ENCODE peak calls at places on chromosomes 2 and 18, in four cellular contexts. N is Right ventricle myocardium inferior, Q is M059J, F is body of pancreas. M is an unnamed sample.

GRCh38 chr2:61478086-61478485 is 7.2 kb upstream of the USP34 start:
- DNase-seq in N (no peak), F (no peak), Q (no peak), M (no peak)

GRCh38 chr2:133054297-133054696 is 384.3 kb upstream of the LYPD1 start:
- DNase-seq in F (no peak), N (no peak), Q (peak; percentile 15), M (peak; percentile 84)

GRCh38 chr2:18380316-18380715 is 180.1 kb downstream of the RDH14 start:
- DNase-seq in F (no peak), N (no peak), Q (no peak), M (no peak)

GRCh38 chr18:67463829-67464228 is 52.7 kb downstream of the DSEL start:
- DNase-seq in F (no peak), Q (no peak), N (no peak), M (no peak)

GRCh38 chr2:201777043-201777442 is 3.7 kb downstream of the ALS2 start:
- DNase-seq in N (no peak), Q (no peak), F (no peak), M (no peak)

GRCh38 chr2:163800889-163801498 is 65.2 kb upstream of the FIGN start:
- DNase-seq in N (no peak), Q (peak; percentile 78), F (peak; percentile 22), M (peak; percentile 79)

GRCh38 chr2:230323385-230324106 is 3.4 kb upstream of the SP140L start:
- DNase-seq in Q (no peak), N (no peak), F (no peak), M (no peak)

GRCh38 chr2:88016948-88017779 is 817 bp upstream of the RNU2-63P start:
- DNase-seq in Q (no peak), F (peak; percentile 71), N (peak; percentile 80), M (peak; percentile 9)

GRCh38 chr2:214960677-214961076 is 151.2 kb upstream of the BARD1 start:
- DNase-seq in Q (peak; percentile 2), F (no peak), N (no peak), M (no peak)

GRCh38 chr2:18479901-18480369 is 80.5 kb downstream of the RDH14 start:
- DNase-seq in N (peak; percentile 69), Q (no peak), F (peak; percentile 19), M (peak; percentile 56)

GRCh38 chr2:74833418-74834233 is at the start of gene HK2:
- DNase-seq in Q (peak; percentile 86), N (peak; percentile 95), F (peak; percentile 85), M (peak; percentile 69)

GRCh38 chr2:88116669-88117432 is 11.0 kb downstream of the FABP1 start:
- DNase-seq in Q (no peak), F (no peak), N (no peak), M (no peak)

GRCh38 chr2:70094171-70094977 is 7.1 kb downstream of the PCBP1 start:
- DNase-seq in N (no peak), F (no peak), Q (no peak), M (no peak)

GRCh38 chr2:112869258-112869842 is 32.8 kb upstream of the IL1B start:
- DNase-seq in F (peak; percentile 58), Q (peak; percentile 98), N (peak; percentile 87), M (peak; percentile 92)

GRCh38 chr2:96159084-96159830 is 14.0 kb upstream of the DUSP2 start:
- DNase-seq in F (peak; percentile 20), N (peak; percentile 28), Q (no peak), M (no peak)

GRCh38 chr2:241795021-241795999 is 13.7 kb upstream of the NEU4 start:
- DNase-seq in Q (no peak), F (no peak), N (no peak), M (no peak)

GRCh38 chr2:69434753-69435152 is 2.5 kb downstream of the NFU1 start:
- DNase-seq in Q (no peak), F (no peak), N (no peak), M (no peak)

GRCh38 chr2:238160206-238161129 is 1.7 kb downstream of the ERFE start:
- DNase-seq in F (no peak), N (peak; percentile 54), Q (no peak), M (no peak)

GRCh38 chr2:242085941-242086621 is 216.6 kb downstream of the RTP5 start:
- DNase-seq in N (no peak), Q (no peak), F (peak; percentile 86), M (no peak)

GRCh38 chr2:226213717-226214116 is 585.9 kb downstream of the IRS1 start:
- DNase-seq in F (no peak), Q (peak; percentile 86), N (no peak), M (peak; percentile 93)

GRCh38 chr2:40844353-40845277 is 392.7 kb upstream of the SLC8A1 start:
- DNase-seq in Q (peak; percentile 60), F (peak; percentile 22), N (no peak), M (no peak)

GRCh38 chr2:114489143-114489542 is 46.7 kb downstream of the DPP10 start:
- DNase-seq in Q (no peak), F (peak; percentile 6), N (no peak), M (no peak)

GRCh38 chr2:213069531-213069930 is 81.9 kb downstream of the IKZF2 start:
- DNase-seq in F (no peak), N (no peak), Q (no peak), M (peak; percentile 17)

GRCh38 chr2:148360662-148361061 is 283.9 kb upstream of the EPC2 start:
- DNase-seq in Q (no peak), F (no peak), N (no peak), M (no peak)

GRCh38 chr2:13334545-13334944 is 617.8 kb downstream of the TRIB2 start:
- DNase-seq in N (no peak), F (no peak), Q (no peak), M (no peak)

GRCh38 chr18:56421641-56422040 is 216.8 kb downstream of the TXNL1 start:
- DNase-seq in Q (no peak), F (no peak), N (no peak), M (no peak)

GRCh38 chr2:231917280-231918088 is 8.7 kb downstream of the NPPC start:
- DNase-seq in Q (peak; percentile 26), F (no peak), N (peak; percentile 57), M (no peak)

GRCh38 chr2:209334188-209335017 is 89.4 kb upstream of the MAP2 start:
- DNase-seq in Q (peak; percentile 70), F (peak; percentile 71), N (no peak), M (peak; percentile 16)

GRCh38 chr2:205680067-205680466 is 2.2 kb upstream of the NRP2 start:
- DNase-seq in F (peak; percentile 60), N (no peak), Q (peak; percentile 88), M (peak; percentile 82)

GRCh38 chr18:74434466-74434865 is 22.6 kb downstream of the DIPK1C start:
- DNase-seq in F (no peak), Q (no peak), N (no peak), M (no peak)

GRCh38 chr18:75408554-75409506 is 18.7 kb downstream of the SMIM21 start:
- DNase-seq in Q (peak; percentile 98), N (no peak), F (peak; percentile 5), M (peak; percentile 99)

GRCh38 chr2:113117594-113118262 is 9.7 kb upstream of the IL1RN start:
- DNase-seq in Q (peak; percentile 90), N (no peak), F (peak; percentile 44), M (peak; percentile 94)

M was measured in astrocyte.